ENCODE peak calls at places on chromosomes 2 and 18, in seven cellular contexts. U is hippocampal formation; F is GOT3; S is adipocyte; E is nucleus accumbens; T is CD4-positive, CD25-positive, alpha-beta regulatory T cell; R is right cardiac atrium. O is an unnamed sample.

GRCh38 chr2:134774074-134774742 is 55.4 kb upstream of the TMEM163 start:
- DNase-seq in F (no peak), S (no peak), U (no peak), E (no peak), R (no peak), T (no peak), O (no peak)

GRCh38 chr2:99261242-99261641 is 5.8 kb upstream of the LYG2 start:
- DNase-seq in R (no peak), T (no peak), E (no peak), F (no peak), U (no peak), S (no peak), O (no peak)

GRCh38 chr2:160491922-160492371 is 1.7 kb downstream of the RBMS1 start:
- DNase-seq in S (peak), F (no peak), E (no peak), U (no peak), R (no peak), T (peak), O (no peak)

GRCh38 chr18:3994061-3994687 is 460.9 kb downstream of the DLGAP1 start:
- DNase-seq in R (no peak), U (no peak), F (no peak), T (no peak), S (no peak), E (no peak), O (no peak)

GRCh38 chr2:83900859-83901258 is 558.2 kb downstream of the SUCLG1 start:
- DNase-seq in T (no peak), S (no peak), R (no peak), E (no peak), F (no peak), U (no peak), O (no peak)

GRCh38 chr2:199798881-199799580 is 52.0 kb downstream of the FTCDNL1 start:
- DNase-seq in F (no peak), U (peak), R (peak), E (peak), T (no peak), S (peak), O (peak)

GRCh38 chr2:127128508-127128907 is 21.6 kb upstream of the BIN1 start:
- DNase-seq in E (no peak), U (no peak), F (no peak), S (no peak), T (peak), R (no peak), O (no peak)

GRCh38 chr18:36067118-36067957 is at the start of gene RPRD1A:
- DNase-seq in U (peak), S (peak), T (peak), F (peak), E (peak), R (peak), O (peak)

GRCh38 chr2:170997893-170998477 is 68.9 kb downstream of the GORASP2 start:
- DNase-seq in E (no peak), T (no peak), R (no peak), S (no peak), U (no peak), F (no peak), O (no peak)

O was measured in left cardiac atrium.